ENCODE peak calls at places on chromosomes 2 and 18, in ten cellular contexts. T is hippocampal formation; R is dorsolateral prefrontal cortex; F is HEK293T; Z is fibroblast of the aortic adventitia; I is activated T-cell treated with anti-CD3 and anti-CD28 coated beads for 1 hour; X is fibroblast of the conjunctiva; H is H9; M is IMR-90; J is CD8-positive, alpha-beta T cell. U is an unnamed sample.

GRCh38 chr2:29910960-29911359 is 10.4 kb downstream of the ALK start:
- DNase-seq in T (no peak), R (no peak), F (no peak), Z (no peak), I (no peak), X (no peak), H (no peak), M (no peak), J (no peak), U (no peak)

GRCh38 chr18:26922313-26922712 is 56.8 kb upstream of the AQP4 start:
- DNase-seq in T (no peak), R (no peak), F (no peak), Z (no peak), I (no peak), X (no peak), H (no peak), M (no peak), J (no peak), U (no peak)

GRCh38 chr18:48085781-48086487 is 155.5 kb upstream of the SMAD2 start:
- DNase-seq in T (no peak), R (no peak), F (no peak), Z (no peak), I (no peak), X (no peak), H (no peak), M (no peak), J (no peak), U (no peak)

GRCh38 chr18:51194604-51195003 is 2.9 kb downstream of the MEX3C start:
- DNase-seq in T (no peak), R (no peak), F (no peak), Z (no peak), I (no peak), X (no peak), H (no peak), M (no peak), J (no peak), U (no peak)

GRCh38 chr2:165646321-165646801 is 147.7 kb downstream of the GALNT3 start:
- DNase-seq in T (no peak), R (no peak), F (peak; percentile 35), Z (no peak), I (no peak), X (no peak), H (no peak), M (no peak), J (no peak), U (no peak)

GRCh38 chr2:51782874-51783765 is 751.2 kb upstream of the NRXN1 start:
- DNase-seq in T (no peak), R (no peak), F (no peak), Z (peak; percentile 27), I (no peak), X (peak; percentile 42), H (no peak), M (peak; percentile 43), J (no peak), U (no peak)

GRCh38 chr2:26693287-26693849 is 846 bp downstream of the KCNK3 start:
- DNase-seq in T (no peak), R (no peak), F (peak; percentile 15), Z (no peak), I (no peak), X (no peak), H (no peak), M (no peak), J (no peak), U (no peak)

GRCh38 chr18:80177128-80177527 is 68.1 kb downstream of the ADNP2 start:
- DNase-seq in T (no peak), R (no peak), F (no peak), Z (no peak), I (no peak), X (no peak), H (no peak), M (no peak), J (no peak), U (no peak)

GRCh38 chr2:149562304-149562703 is 25.3 kb downstream of the MMADHC start:
- DNase-seq in T (no peak), R (no peak), F (peak; percentile 8), Z (peak; percentile 28), I (no peak), X (no peak), H (no peak), M (peak; percentile 59), J (no peak), U (no peak)

GRCh38 chr2:149585317-149585885 is 2.2 kb downstream of the MMADHC start:
- DNase-seq in T (no peak), R (no peak), F (no peak), Z (no peak), I (no peak), X (no peak), H (no peak), M (peak; percentile 38), J (no peak), U (no peak)

GRCh38 chr2:118882693-118883336 is 35.4 kb upstream of the EN1 start:
- DNase-seq in T (peak; percentile 45), R (peak; percentile 71), F (peak; percentile 68), Z (peak; percentile 62), I (peak; percentile 49), X (peak; percentile 47), H (peak; percentile 83), M (peak; percentile 38), J (peak; percentile 49), U (peak; percentile 10)

GRCh38 chr2:71100195-71100964 is 29.6 kb downstream of the MCEE start:
- DNase-seq in T (no peak), R (peak; percentile 46), F (peak; percentile 83), Z (peak; percentile 68), I (peak; percentile 20), X (peak; percentile 47), H (peak; percentile 66), M (peak; percentile 70), J (peak; percentile 13), U (peak; percentile 7)

GRCh38 chr2:28374331-28374730 is 18.3 kb upstream of the FOSL2 start:
- DNase-seq in T (no peak), R (no peak), F (no peak), Z (no peak), I (no peak), X (no peak), H (no peak), M (no peak), J (no peak), U (no peak)

GRCh38 chr2:58731488-58731869 is 490.4 kb upstream of the FANCL start:
- DNase-seq in T (no peak), R (no peak), F (no peak), Z (no peak), I (no peak), X (no peak), H (no peak), M (no peak), J (no peak), U (no peak)

GRCh38 chr2:69089244-69089643 is 76.3 kb downstream of the ANTXR1 start:
- DNase-seq in T (no peak), R (no peak), F (no peak), Z (peak; percentile 87), I (no peak), X (peak; percentile 79), H (no peak), M (peak; percentile 57), J (no peak), U (peak; percentile 48)

GRCh38 chr2:199463708-199464613 is 6.2 kb upstream of the SATB2 start:
- DNase-seq in T (no peak), R (no peak), F (no peak), Z (no peak), I (no peak), X (no peak), H (peak; percentile 53), M (no peak), J (no peak), U (no peak)

GRCh38 chr2:241445426-241445825 is 63.0 kb downstream of the STK25 start:
- DNase-seq in T (no peak), R (no peak), F (no peak), Z (no peak), I (no peak), X (no peak), H (no peak), M (no peak), J (no peak), U (no peak)

GRCh38 chr2:230909841-230910545 is 15.0 kb downstream of the GPR55 start:
- DNase-seq in T (no peak), R (peak; percentile 4), F (no peak), Z (no peak), I (no peak), X (no peak), H (peak; percentile 13), M (no peak), J (no peak), U (no peak)

GRCh38 chr2:140836826-140837225 is 1294.0 kb downstream of the LRP1B start:
- DNase-seq in T (no peak), R (no peak), F (no peak), Z (no peak), I (no peak), X (no peak), H (no peak), M (peak; percentile 54), J (no peak), U (no peak)

GRCh38 chr2:189115126-189115525 is 64.4 kb downstream of the COL5A2 start:
- DNase-seq in T (no peak), R (no peak), F (no peak), Z (peak; percentile 72), I (no peak), X (no peak), H (no peak), M (peak; percentile 38), J (no peak), U (no peak)

GRCh38 chr2:17303054-17303453 is 215.2 kb downstream of the RAD51AP2 start:
- DNase-seq in T (no peak), R (no peak), F (no peak), Z (peak; percentile 11), I (no peak), X (peak; percentile 16), H (no peak), M (peak; percentile 81), J (no peak), U (peak; percentile 23)

GRCh38 chr2:37556256-37556655 is 115.2 kb downstream of the CDC42EP3 start:
- DNase-seq in T (no peak), R (no peak), F (no peak), Z (no peak), I (no peak), X (no peak), H (no peak), M (no peak), J (no peak), U (no peak)

GRCh38 chr18:43420950-43421349 is 143.7 kb upstream of the SYT4 start:
- DNase-seq in T (no peak), R (no peak), F (peak; percentile 3), Z (no peak), I (no peak), X (no peak), H (peak; percentile 28), M (no peak), J (no peak), U (no peak)

GRCh38 chr2:23542390-23542789 is 157.4 kb downstream of the KLHL29 start:
- DNase-seq in T (no peak), R (no peak), F (no peak), Z (no peak), I (no peak), X (no peak), H (no peak), M (no peak), J (no peak), U (no peak)

GRCh38 chr2:84874381-84875212 is 6.3 kb downstream of the TRABD2A start:
- DNase-seq in T (no peak), R (no peak), F (no peak), Z (peak; percentile 28), I (no peak), X (no peak), H (peak; percentile 14), M (peak; percentile 80), J (no peak), U (no peak)

GRCh38 chr2:12720181-12720580 is 3.4 kb downstream of the TRIB2 start:
- DNase-seq in T (no peak), R (no peak), F (no peak), Z (no peak), I (no peak), X (no peak), H (no peak), M (peak; percentile 30), J (no peak), U (no peak)

GRCh38 chr2:26861610-26862224 is 13.8 kb downstream of the DPYSL5 start:
- DNase-seq in T (no peak), R (no peak), F (no peak), Z (peak; percentile 35), I (no peak), X (no peak), H (no peak), M (no peak), J (no peak), U (no peak)

GRCh38 chr18:33923980-33924379 is 300.7 kb downstream of the NOL4 start:
- DNase-seq in T (no peak), R (no peak), F (no peak), Z (no peak), I (no peak), X (no peak), H (no peak), M (no peak), J (no peak), U (no peak)